ENCODE peak calls at places on chromosomes 6 and 20, in five cellular contexts. One of them, this sample, is unnamed.

GRCh38 chr20:36929290-36929689 is 22.2 kb downstream of the SAMHD1 start:
- DNase-seq in stomach: no peak
- DNase-seq in upper lobe of left lung: no peak
- DNase-seq in HCT116: no peak
- DNase-seq in adrenal gland: no peak
- DNase-seq in this sample: no peak

GRCh38 chr6:84764332-84765049 is at the start of gene TBX18:
- DNase-seq in stomach: peak
- DNase-seq in HCT116: peak
- DNase-seq in adrenal gland: peak
- DNase-seq in upper lobe of left lung: peak
- DNase-seq in this sample: peak

GRCh38 chr20:62031462-62032092 is 34.1 kb downstream of the TAF4 start:
- DNase-seq in stomach: no peak
- DNase-seq in HCT116: no peak
- DNase-seq in adrenal gland: no peak
- DNase-seq in upper lobe of left lung: peak
- DNase-seq in this sample: peak

GRCh38 chr6:82908661-82909060 is 157.0 kb downstream of the UBE3D start:
- DNase-seq in upper lobe of left lung: no peak
- DNase-seq in HCT116: no peak
- DNase-seq in adrenal gland: no peak
- DNase-seq in stomach: no peak
- DNase-seq in this sample: no peak

GRCh38 chr20:58598271-58599015 is 52.6 kb upstream of the STX16 start:
- DNase-seq in HCT116: no peak
- DNase-seq in upper lobe of left lung: no peak
- DNase-seq in adrenal gland: peak
- DNase-seq in stomach: no peak
- DNase-seq in this sample: no peak

GRCh38 chr6:134437376-134437775 is 119.5 kb upstream of the SGK1 start:
- DNase-seq in stomach: no peak
- DNase-seq in adrenal gland: peak
- DNase-seq in HCT116: no peak
- DNase-seq in upper lobe of left lung: no peak
- DNase-seq in this sample: no peak

GRCh38 chr6:148240463-148240845 is 102.2 kb upstream of the SASH1 start:
- DNase-seq in stomach: no peak
- DNase-seq in adrenal gland: no peak
- DNase-seq in HCT116: no peak
- DNase-seq in upper lobe of left lung: no peak
- DNase-seq in this sample: no peak

GRCh38 chr6:113625850-113626249 is 231.3 kb upstream of the MARCKS start:
- DNase-seq in adrenal gland: no peak
- DNase-seq in stomach: no peak
- DNase-seq in upper lobe of left lung: no peak
- DNase-seq in HCT116: no peak
- DNase-seq in this sample: no peak

GRCh38 chr20:15992564-15992963 is 580.7 kb downstream of the KIF16B start:
- DNase-seq in HCT116: no peak
- DNase-seq in stomach: no peak
- DNase-seq in upper lobe of left lung: no peak
- DNase-seq in adrenal gland: no peak
- DNase-seq in this sample: no peak

GRCh38 chr6:123415844-123416468 is 220.8 kb downstream of the TRDN start:
- DNase-seq in stomach: peak
- DNase-seq in HCT116: peak
- DNase-seq in upper lobe of left lung: no peak
- DNase-seq in adrenal gland: peak
- DNase-seq in this sample: peak

GRCh38 chr6:162264581-162264980 is 463.0 kb downstream of the PRKN start:
- DNase-seq in stomach: no peak
- DNase-seq in HCT116: no peak
- DNase-seq in upper lobe of left lung: no peak
- DNase-seq in adrenal gland: no peak
- DNase-seq in this sample: no peak

GRCh38 chr6:30198166-30199084 is 14.8 kb downstream of the TRIM26 start:
- DNase-seq in adrenal gland: no peak
- DNase-seq in upper lobe of left lung: peak
- DNase-seq in HCT116: no peak
- DNase-seq in stomach: no peak
- DNase-seq in this sample: no peak

GRCh38 chr6:83352413-83352812 is 78.4 kb downstream of the ME1 start:
- DNase-seq in upper lobe of left lung: no peak
- DNase-seq in HCT116: no peak
- DNase-seq in adrenal gland: no peak
- DNase-seq in stomach: no peak
- DNase-seq in this sample: no peak

GRCh38 chr20:51373713-51374481 is 168.6 kb downstream of the NFATC2 start:
- DNase-seq in stomach: peak
- DNase-seq in HCT116: no peak
- DNase-seq in upper lobe of left lung: no peak
- DNase-seq in adrenal gland: no peak
- DNase-seq in this sample: no peak

GRCh38 chr20:21125849-21126840 is at the start of gene KIZ:
- DNase-seq in HCT116: peak
- DNase-seq in stomach: peak
- DNase-seq in upper lobe of left lung: peak
- DNase-seq in adrenal gland: peak
- DNase-seq in this sample: peak

GRCh38 chr20:63667858-63668257 is 9.7 kb downstream of the RTEL1 start:
- DNase-seq in adrenal gland: no peak
- DNase-seq in stomach: no peak
- DNase-seq in upper lobe of left lung: peak
- DNase-seq in HCT116: no peak
- DNase-seq in this sample: no peak

GRCh38 chr6:124430741-124431140 is 531.5 kb upstream of the RNF217 start:
- DNase-seq in HCT116: no peak
- DNase-seq in upper lobe of left lung: no peak
- DNase-seq in adrenal gland: no peak
- DNase-seq in stomach: no peak
- DNase-seq in this sample: no peak

GRCh38 chr6:166379800-166380199 is 2.9 kb downstream of the MPC1 start:
- DNase-seq in adrenal gland: peak
- DNase-seq in stomach: peak
- DNase-seq in HCT116: no peak
- DNase-seq in upper lobe of left lung: no peak
- DNase-seq in this sample: no peak

GRCh38 chr6:36387440-36388303 is at the start of gene ETV7:
- DNase-seq in upper lobe of left lung: peak
- DNase-seq in stomach: peak
- DNase-seq in HCT116: no peak
- DNase-seq in adrenal gland: peak
- DNase-seq in this sample: no peak

GRCh38 chr6:108760158-108761050 is 87.8 kb upstream of the ARMC2 start:
- DNase-seq in HCT116: no peak
- DNase-seq in stomach: no peak
- DNase-seq in upper lobe of left lung: no peak
- DNase-seq in adrenal gland: no peak
- DNase-seq in this sample: peak

GRCh38 chr6:45743028-45743615 is 272.5 kb downstream of the CLIC5 start:
- DNase-seq in upper lobe of left lung: no peak
- DNase-seq in adrenal gland: no peak
- DNase-seq in stomach: no peak
- DNase-seq in HCT116: no peak
- DNase-seq in this sample: no peak

GRCh38 chr20:51195419-51195901 is 172.6 kb upstream of the KCNG1 start:
- DNase-seq in adrenal gland: no peak
- DNase-seq in stomach: no peak
- DNase-seq in upper lobe of left lung: no peak
- DNase-seq in HCT116: no peak
- DNase-seq in this sample: no peak

GRCh38 chr20:7772376-7772775 is 167.9 kb downstream of the HAO1 start:
- DNase-seq in adrenal gland: no peak
- DNase-seq in stomach: no peak
- DNase-seq in HCT116: no peak
- DNase-seq in upper lobe of left lung: no peak
- DNase-seq in this sample: no peak

GRCh38 chr20:45096781-45097180 is 4.1 kb downstream of the KCNS1 start:
- DNase-seq in stomach: no peak
- DNase-seq in HCT116: no peak
- DNase-seq in upper lobe of left lung: no peak
- DNase-seq in adrenal gland: no peak
- DNase-seq in this sample: no peak

GRCh38 chr6:111573892-111574800 is 31.5 kb downstream of the TRAF3IP2 start:
- DNase-seq in stomach: no peak
- DNase-seq in HCT116: no peak
- DNase-seq in upper lobe of left lung: no peak
- DNase-seq in adrenal gland: no peak
- DNase-seq in this sample: no peak

GRCh38 chr6:23403458-23403857 is 722.6 kb upstream of the NRSN1 start:
- DNase-seq in stomach: no peak
- DNase-seq in adrenal gland: no peak
- DNase-seq in HCT116: no peak
- DNase-seq in upper lobe of left lung: no peak
- DNase-seq in this sample: no peak

GRCh38 chr20:15449061-15449460 is 1111.6 kb upstream of the FLRT3 start:
- DNase-seq in HCT116: no peak
- DNase-seq in adrenal gland: no peak
- DNase-seq in upper lobe of left lung: no peak
- DNase-seq in stomach: no peak
- DNase-seq in this sample: no peak

DNA sequence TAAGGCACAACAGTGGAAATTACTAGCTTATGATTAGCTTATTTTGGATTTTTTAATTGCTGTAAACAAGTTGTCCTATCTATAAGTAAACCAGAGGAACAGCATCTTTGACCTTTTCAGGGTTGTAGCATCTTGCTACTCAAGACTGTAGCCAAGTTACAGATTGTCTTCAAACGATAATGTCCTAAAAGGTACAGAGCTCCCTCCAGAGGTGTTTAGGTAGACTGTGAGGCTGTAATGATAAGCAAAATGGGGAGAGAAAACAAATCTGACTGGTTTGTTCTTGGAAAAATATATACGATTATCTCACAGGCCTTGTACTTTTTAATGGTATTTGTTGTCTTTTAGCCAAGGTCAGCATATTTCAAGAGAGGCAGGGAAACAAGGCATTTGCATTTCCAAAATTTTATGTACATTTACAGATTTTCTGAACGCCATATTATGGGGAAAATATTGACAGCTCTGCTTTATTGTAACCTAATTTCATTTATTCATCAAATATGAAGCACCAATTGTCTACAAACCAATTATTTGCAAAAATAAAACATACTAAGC is 273.4 kb downstream of the MEI4 start:
- DNase-seq in adrenal gland: no peak
- DNase-seq in HCT116: peak
- DNase-seq in upper lobe of left lung: no peak
- DNase-seq in stomach: no peak
- DNase-seq in this sample: no peak
- TF ChIP-seq CTCF in adrenal gland: no peak
- TF ChIP-seq CTCF in HCT116: peak
- TF ChIP-seq CTCF in upper lobe of left lung: no peak
- TF ChIP-seq CTCF in stomach: no peak
- TF ChIP-seq CTCF in this sample: peak

GRCh38 chr6:31826793-31827285 is 699 bp upstream of the HSPA1B start:
- DNase-seq in HCT116: no peak
- DNase-seq in upper lobe of left lung: peak
- DNase-seq in adrenal gland: peak
- DNase-seq in stomach: peak
- DNase-seq in this sample: peak
- TF ChIP-seq POLR2A in HCT116: no peak
- TF ChIP-seq POLR2A in upper lobe of left lung: peak
- TF ChIP-seq POLR2A in adrenal gland: peak
- TF ChIP-seq POLR2A in stomach: no peak
- TF ChIP-seq POLR2A in this sample: no peak

DNA sequence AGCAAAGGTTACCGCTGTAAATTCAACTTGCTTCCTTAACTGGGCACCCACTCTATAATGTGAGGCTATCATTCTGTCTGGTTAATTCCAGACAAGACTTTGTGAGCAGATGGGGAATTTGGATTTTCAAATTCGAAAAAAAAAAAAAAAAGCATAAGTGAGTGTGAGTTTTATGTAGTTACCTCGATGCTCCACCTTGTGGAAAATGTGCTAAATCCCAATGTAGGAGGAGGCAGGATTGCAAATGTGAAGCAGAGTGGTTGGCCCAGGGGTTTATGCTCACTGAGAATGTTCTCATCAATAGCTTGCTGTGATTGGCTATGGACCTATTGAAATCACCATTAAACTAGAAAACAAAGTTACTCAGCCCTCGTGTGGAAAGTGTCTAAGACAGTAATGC is 150.9 kb upstream of the GMDS start:
- DNase-seq in upper lobe of left lung: no peak
- DNase-seq in HCT116: no peak
- DNase-seq in stomach: no peak
- DNase-seq in adrenal gland: no peak
- DNase-seq in this sample: no peak
- TF ChIP-seq CTCF in upper lobe of left lung: no peak
- TF ChIP-seq CTCF in HCT116: no peak
- TF ChIP-seq CTCF in stomach: no peak
- TF ChIP-seq CTCF in adrenal gland: no peak
- TF ChIP-seq CTCF in this sample: no peak

DNA sequence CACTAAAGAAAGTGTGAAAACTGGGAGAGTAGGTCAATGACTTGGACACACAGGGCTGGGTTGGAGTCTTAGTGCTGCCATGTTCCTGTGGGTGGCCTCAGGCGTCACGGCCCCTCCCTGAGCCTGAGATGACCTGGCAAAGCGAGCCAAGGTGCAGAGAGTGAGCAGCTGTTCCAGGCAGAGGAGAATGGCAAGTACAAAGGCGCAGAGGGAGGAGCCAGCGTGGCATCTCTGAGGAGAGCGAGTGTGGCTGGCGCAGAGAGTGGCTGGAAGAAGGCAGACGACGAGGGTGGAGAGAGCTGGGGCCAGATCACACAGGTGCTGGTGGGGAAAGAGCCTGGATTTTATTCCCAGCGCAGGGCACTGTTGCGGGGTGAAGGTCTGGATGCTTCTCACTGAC is 20.6 kb upstream of the CHMP4B start:
- DNase-seq in stomach: peak
- DNase-seq in upper lobe of left lung: peak
- DNase-seq in adrenal gland: no peak
- DNase-seq in HCT116: no peak
- DNase-seq in this sample: no peak
- TF ChIP-seq POLR2A in stomach: no peak
- TF ChIP-seq POLR2A in upper lobe of left lung: no peak
- TF ChIP-seq POLR2A in adrenal gland: no peak
- TF ChIP-seq POLR2A in HCT116: no peak
- TF ChIP-seq POLR2A in this sample: no peak